ENCODE peak calls at places on chromosome 1, in nine cellular contexts. S is kidney epithelial cell, Y is GM23338, N is cardiac fibroblast, G is endodermal cell, D is GM12865, L is left ventricle myocardium inferior, V is OCI-LY7, X is HFFc6. Q is an unnamed sample.

GRCh38 chr1:194347184-194347583 is 1160.8 kb upstream of the B3GALT2 start:
- DNase-seq in S (no peak), Y (no peak), N (no peak), G (no peak), D (no peak), L (no peak), V (no peak), X (no peak), Q (no peak)

GRCh38 chr1:32339363-32339978 is 3.4 kb upstream of the MARCKSL1 start:
- DNase-seq in S (no peak), Y (no peak), N (peak), G (no peak), D (peak), L (no peak), V (no peak), X (peak), Q (peak)

GRCh38 chr1:191963286-191963685 is 195.0 kb upstream of the RGS18 start:
- DNase-seq in S (peak), Y (no peak), N (no peak), G (no peak), D (no peak), L (no peak), V (no peak), X (no peak), Q (no peak)

GRCh38 chr1:40799351-40799867 is 15.8 kb downstream of the KCNQ4 start:
- DNase-seq in S (no peak), Y (no peak), N (peak), G (no peak), D (no peak), L (no peak), V (no peak), X (no peak), Q (no peak)

GRCh38 chr1:211965108-211965805 is 70.1 kb downstream of the INTS7 start:
- DNase-seq in S (no peak), Y (no peak), N (no peak), G (no peak), D (no peak), L (no peak), V (no peak), X (no peak), Q (no peak)

GRCh38 chr1:64515427-64515826 is 45.5 kb downstream of the CACHD1 start:
- DNase-seq in S (no peak), Y (no peak), N (peak), G (no peak), D (no peak), L (peak), V (no peak), X (peak), Q (no peak)

GRCh38 chr1:53738205-53739108 is 507 bp downstream of the GLIS1 start:
- DNase-seq in S (no peak), Y (peak), N (no peak), G (peak), D (no peak), L (no peak), V (no peak), X (no peak), Q (peak)

GRCh38 chr1:197042676-197043341 is 24.3 kb downstream of the F13B start:
- DNase-seq in S (no peak), Y (no peak), N (no peak), G (no peak), D (no peak), L (no peak), V (no peak), X (no peak), Q (no peak)

GRCh38 chr1:186193224-186193623 is 181.8 kb downstream of the TPR start:
- DNase-seq in S (no peak), Y (no peak), N (no peak), G (no peak), D (no peak), L (no peak), V (no peak), X (no peak), Q (no peak)

GRCh38 chr1:172670316-172670715 is 11.4 kb downstream of the FASLG start:
- DNase-seq in S (no peak), Y (no peak), N (no peak), G (no peak), D (peak), L (no peak), V (no peak), X (no peak), Q (no peak)

GRCh38 chr1:33256701-33257387 is 552 bp downstream of the ZNF362 start:
- DNase-seq in S (peak), Y (peak), N (peak), G (peak), D (peak), L (peak), V (peak), X (peak), Q (peak)

GRCh38 chr1:30696831-30697230 is 26.6 kb downstream of the MATN1 start:
- DNase-seq in S (no peak), Y (no peak), N (no peak), G (no peak), D (no peak), L (no peak), V (no peak), X (no peak), Q (no peak)

GRCh38 chr1:225349826-225350225 is 78.0 kb downstream of the LBR start:
- DNase-seq in S (no peak), Y (no peak), N (no peak), G (no peak), D (no peak), L (no peak), V (no peak), X (no peak), Q (no peak)

GRCh38 chr1:33256335-33256700 is at the start of gene ZNF362:
- DNase-seq in S (no peak), Y (peak), N (peak), G (peak), D (peak), L (peak), V (peak), X (peak), Q (peak)

GRCh38 chr1:89701746-89702241 is 68.9 kb downstream of the LRRC8C start:
- DNase-seq in S (no peak), Y (no peak), N (peak), G (no peak), D (no peak), L (no peak), V (no peak), X (no peak), Q (no peak)

GRCh38 chr1:15963968-15964648 is 11.8 kb downstream of the ZBTB17 start:
- DNase-seq in S (no peak), Y (no peak), N (no peak), G (no peak), D (peak), L (no peak), V (no peak), X (no peak), Q (peak)

GRCh38 chr1:58528518-58528917 is 18.0 kb downstream of the OMA1 start:
- DNase-seq in S (peak), Y (no peak), N (peak), G (no peak), D (no peak), L (no peak), V (no peak), X (peak), Q (no peak)

GRCh38 chr1:174222166-174222949 is 63.0 kb downstream of the RABGAP1L start:
- DNase-seq in S (peak), Y (no peak), N (peak), G (no peak), D (peak), L (no peak), V (no peak), X (peak), Q (no peak)

GRCh38 chr1:60634106-60634505 is 448.3 kb upstream of the NFIA start:
- DNase-seq in S (no peak), Y (no peak), N (no peak), G (no peak), D (no peak), L (no peak), V (no peak), X (no peak), Q (no peak)

GRCh38 chr1:148388260-148389026 is 94.7 kb downstream of the PPIAL4G start:
- DNase-seq in S (peak), Y (peak), N (peak), G (peak), D (peak), L (peak), V (peak), X (peak), Q (peak)

GRCh38 chr1:111976842-111977241 is 12.6 kb downstream of the KCND3 start:
- DNase-seq in S (no peak), Y (no peak), N (no peak), G (no peak), D (no peak), L (no peak), V (no peak), X (no peak), Q (no peak)

GRCh38 chr1:1206376-1207253 is at the start of gene TNFRSF18:
- DNase-seq in S (no peak), Y (peak), N (no peak), G (peak), D (no peak), L (peak), V (no peak), X (no peak), Q (peak)

GRCh38 chr1:229309684-229310083 is 33.2 kb downstream of the CCSAP start:
- DNase-seq in S (no peak), Y (no peak), N (no peak), G (no peak), D (no peak), L (no peak), V (no peak), X (no peak), Q (no peak)

GRCh38 chr1:153488731-153489130 is 28.3 kb upstream of the S100A7 start:
- DNase-seq in S (no peak), Y (no peak), N (peak), G (no peak), D (no peak), L (no peak), V (no peak), X (no peak), Q (no peak)

GRCh38 chr1:116805398-116805797 is 51.2 kb downstream of the CD2 start:
- DNase-seq in S (no peak), Y (no peak), N (no peak), G (no peak), D (no peak), L (no peak), V (no peak), X (no peak), Q (no peak)

GRCh38 chr1:192878249-192878648 is 69.4 kb downstream of the RGS2 start:
- DNase-seq in S (no peak), Y (no peak), N (peak), G (no peak), D (no peak), L (peak), V (no peak), X (no peak), Q (no peak)

GRCh38 chr1:101236546-101237228 is at the start of gene S1PR1:
- DNase-seq in S (no peak), Y (peak), N (peak), G (peak), D (peak), L (peak), V (no peak), X (peak), Q (peak)

GRCh38 chr1:212638419-212639151 is 30.0 kb downstream of the ATF3 start:
- DNase-seq in S (no peak), Y (no peak), N (peak), G (no peak), D (no peak), L (peak), V (no peak), X (peak), Q (no peak)

GRCh38 chr1:86085741-86086411 is 70.7 kb downstream of the COL24A1 start:
- DNase-seq in S (no peak), Y (no peak), N (no peak), G (no peak), D (peak), L (no peak), V (no peak), X (no peak), Q (no peak)

GRCh38 chr1:86084998-86085397 is 71.6 kb downstream of the COL24A1 start:
- DNase-seq in S (no peak), Y (no peak), N (no peak), G (no peak), D (no peak), L (no peak), V (no peak), X (peak), Q (no peak)

DNA sequence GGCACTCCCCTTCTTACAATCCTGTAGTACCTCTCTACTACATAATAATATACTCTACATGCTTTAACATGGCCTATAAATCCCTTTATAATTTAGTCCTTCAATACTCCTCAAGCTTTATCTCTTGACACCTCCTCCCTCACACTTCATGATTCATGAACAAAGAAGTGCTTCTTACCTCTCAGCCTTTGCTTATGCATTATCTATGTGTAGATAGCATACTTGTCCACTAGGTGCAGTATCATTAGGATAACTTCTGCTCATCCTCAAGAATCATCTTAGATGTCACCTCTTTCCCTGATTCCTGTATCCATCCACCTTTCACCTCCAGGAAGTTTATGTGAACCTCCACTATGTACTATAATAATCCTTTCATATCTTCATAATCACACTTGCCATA is 74.4 kb downstream of the COL24A1 start:
- DNase-seq in S (no peak), Y (peak), N (no peak), G (no peak), D (no peak), L (no peak), V (no peak), X (no peak), Q (no peak)
- TF ChIP-seq CTCF in S (peak), Y (no peak), N (peak), G (peak), D (no peak), L (no peak), V (peak), X (peak), Q (no peak)

GRCh38 chr1:180181996-180182675 is 27.5 kb downstream of the QSOX1 start:
- DNase-seq in S (no peak), Y (no peak), N (no peak), G (no peak), D (no peak), L (no peak), V (no peak), X (no peak), Q (no peak)

GRCh38 chr1:180182721-180183311 is 28.1 kb downstream of the QSOX1 start:
- DNase-seq in S (no peak), Y (no peak), N (no peak), G (no peak), D (no peak), L (no peak), V (no peak), X (no peak), Q (no peak)

GRCh38 chr1:180183426-180183825 is 28.8 kb downstream of the QSOX1 start:
- DNase-seq in S (no peak), Y (no peak), N (no peak), G (no peak), D (no peak), L (no peak), V (no peak), X (no peak), Q (no peak)

GRCh38 chr1:180179162-180179957 is 24.7 kb downstream of the QSOX1 start:
- DNase-seq in S (no peak), Y (no peak), N (no peak), G (no peak), D (no peak), L (no peak), V (no peak), X (no peak), Q (no peak)

GRCh38 chr1:180181048-180181447 is 26.4 kb downstream of the QSOX1 start:
- DNase-seq in S (no peak), Y (peak), N (no peak), G (peak), D (no peak), L (no peak), V (no peak), X (no peak), Q (no peak)
- TF ChIP-seq CTCF in S (peak), Y (peak), N (peak), G (peak), D (peak), L (peak), V (peak), X (peak), Q (no peak)

DNA sequence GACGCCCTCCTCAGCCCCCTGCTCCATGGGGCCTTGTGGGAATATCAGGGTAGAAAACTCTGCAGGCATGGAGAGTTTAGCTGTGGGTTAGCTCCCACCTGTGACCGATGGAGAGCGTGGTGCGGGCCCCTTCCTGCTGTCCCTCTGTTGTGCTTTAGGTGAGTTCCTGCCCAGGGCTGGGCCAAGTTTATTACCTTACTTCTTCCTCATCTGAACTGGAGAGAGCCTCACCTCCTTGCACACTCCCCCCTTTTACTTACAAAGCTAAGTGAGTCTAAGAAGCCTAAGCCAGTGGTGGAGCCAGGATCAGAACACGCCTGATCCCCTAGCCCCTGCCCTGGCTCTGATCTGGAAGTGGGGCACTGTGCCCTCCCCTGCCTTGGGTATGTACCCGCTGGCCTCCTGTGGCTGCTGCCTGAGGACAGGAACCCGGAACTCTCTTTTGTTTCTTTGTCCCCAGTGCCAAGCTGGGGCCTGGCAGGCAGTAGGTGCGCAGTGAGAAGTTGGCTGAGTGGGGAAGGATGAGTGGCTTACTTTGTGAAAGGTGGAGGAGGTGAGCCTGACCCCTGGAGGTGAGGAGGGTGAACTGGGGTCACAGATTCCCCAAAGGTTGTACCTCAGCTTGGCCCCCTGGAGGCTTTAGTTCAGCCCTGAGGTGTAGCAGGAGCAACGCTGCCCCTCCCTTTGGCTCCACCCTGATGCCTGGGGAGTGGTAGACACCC is 32.9 kb downstream of the ARHGEF10L start:
- DNase-seq in S (no peak), Y (peak), N (no peak), G (peak), D (peak), L (no peak), V (peak), X (no peak), Q (no peak)
- TF ChIP-seq CTCF in S (peak), Y (peak), N (no peak), G (peak), D (peak), L (peak), V (peak), X (peak), Q (peak)

GRCh38 chr1:235108185-235108593 is 20.4 kb downstream of the TOMM20 start:
- DNase-seq in S (no peak), Y (no peak), N (no peak), G (peak), D (no peak), L (no peak), V (no peak), X (no peak), Q (no peak)

GRCh38 chr1:235108876-235109275 is 19.8 kb downstream of the TOMM20 start:
- DNase-seq in S (no peak), Y (no peak), N (no peak), G (peak), D (no peak), L (no peak), V (no peak), X (no peak), Q (no peak)

GRCh38 chr1:235105051-235106043 is 23.3 kb downstream of the TOMM20 start:
- DNase-seq in S (no peak), Y (no peak), N (no peak), G (peak), D (peak), L (no peak), V (peak), X (peak), Q (peak)

GRCh38 chr1:235106457-235106856 is 22.2 kb downstream of the TOMM20 start:
- DNase-seq in S (no peak), Y (no peak), N (no peak), G (peak), D (peak), L (no peak), V (no peak), X (no peak), Q (no peak)

DNA sequence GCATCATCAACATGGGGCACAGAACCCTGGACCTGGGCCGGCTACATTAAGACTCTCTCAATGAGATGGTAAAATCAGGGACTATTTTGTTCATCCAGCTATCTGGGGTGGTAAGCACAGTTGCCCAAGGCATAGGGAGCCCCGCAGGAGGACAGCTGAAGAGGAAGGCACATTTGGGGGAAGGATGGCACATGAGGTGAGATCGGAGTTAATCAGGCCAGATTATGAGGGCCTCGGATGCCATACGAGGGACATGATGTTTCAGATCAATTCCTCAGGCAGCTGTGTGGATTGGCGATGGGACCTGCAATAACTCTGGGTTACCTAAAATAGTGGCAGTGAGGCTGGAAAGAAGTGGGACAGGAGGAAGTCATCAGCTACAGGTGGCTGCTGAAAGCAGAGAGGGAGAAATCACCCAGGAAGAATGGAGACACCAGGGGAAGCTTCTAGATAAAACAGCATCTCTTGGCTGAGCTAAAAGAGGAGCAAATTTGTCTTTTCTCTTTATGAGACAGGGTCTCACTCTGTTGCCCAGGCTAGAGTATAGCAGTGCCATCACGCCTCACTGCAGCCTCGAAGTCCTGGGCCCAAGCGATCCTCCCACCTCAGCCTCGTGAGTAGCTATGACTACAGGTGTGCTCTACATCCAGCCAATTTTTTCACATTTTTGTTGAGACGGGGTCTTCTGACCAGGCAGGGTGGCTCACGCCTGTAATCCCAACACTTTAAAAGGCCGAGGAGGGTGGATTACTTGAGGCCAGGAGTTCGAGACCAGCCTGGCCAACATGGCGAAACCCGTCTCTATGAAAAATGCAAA is 21.1 kb downstream of the TOMM20 start:
- DNase-seq in S (no peak), Y (no peak), N (no peak), G (peak), D (no peak), L (no peak), V (no peak), X (no peak), Q (no peak)
- TF ChIP-seq CTCF in S (no peak), Y (no peak), N (no peak), G (no peak), D (no peak), L (no peak), V (no peak), X (no peak), Q (no peak)

DNA sequence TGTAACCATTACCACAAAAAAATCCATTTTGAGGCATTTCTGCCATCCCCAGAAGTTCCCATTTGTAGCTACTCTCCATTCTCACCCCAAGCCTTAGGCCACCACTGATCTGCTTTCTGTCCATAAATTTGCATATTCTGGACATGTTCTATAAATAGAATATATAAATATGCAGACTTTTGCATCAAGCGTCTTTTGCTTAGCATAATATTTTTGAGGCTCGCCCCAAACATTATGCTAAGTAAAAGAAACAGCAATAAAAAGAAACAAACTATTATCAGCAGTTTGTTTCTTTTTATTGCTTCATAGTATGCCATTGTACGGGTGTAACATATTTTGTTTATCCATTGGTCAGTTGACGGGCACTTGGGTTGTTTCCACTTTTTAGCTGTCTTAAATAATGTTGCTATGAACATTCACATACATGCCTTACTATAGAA is 7.9 kb downstream of the TFAP2E start:
- DNase-seq in S (no peak), Y (no peak), N (no peak), G (no peak), D (no peak), L (no peak), V (no peak), X (no peak), Q (no peak)
- TF ChIP-seq CTCF in S (no peak), Y (no peak), N (no peak), G (no peak), D (no peak), L (no peak), V (no peak), X (no peak), Q (no peak)

GRCh38 chr1:241536969-241537368 is 4.8 kb downstream of the KMO start:
- DNase-seq in S (no peak), Y (no peak), N (no peak), G (no peak), D (no peak), L (no peak), V (no peak), X (no peak), Q (no peak)
- TF ChIP-seq CTCF in S (no peak), Y (no peak), N (no peak), G (no peak), D (no peak), L (no peak), V (no peak), X (no peak), Q (no peak)